ENCODE peak calls at places on chromosome 11, in four cellular contexts. V, R, Q and T are unnamed samples.
A peak's percentile ranks its signal among the peaks of the same experiment; 100 is the strongest.

GRCh38 chr11:75351541-75352416 is at the start of gene ARRB1:
- DNase-seq in V (peak; percentile 92), R (peak; percentile 93), Q (no peak), T (no peak)

GRCh38 chr11:77771135-77771534 is 49.4 kb downstream of the RSF1 start:
- DNase-seq in V (no peak), R (no peak), Q (no peak), T (no peak)

GRCh38 chr11:34960277-34960676 is 43.9 kb downstream of the PDHX start:
- DNase-seq in V (peak; percentile 33), R (no peak), Q (no peak), T (no peak)

GRCh38 chr11:106306942-106307341 is 229.5 kb downstream of the AASDHPPT start:
- DNase-seq in V (no peak), R (no peak), Q (no peak), T (no peak)

GRCh38 chr11:130448416-130449068 is at the start of gene ADAMTS15:
- DNase-seq in V (peak; percentile 81), R (no peak), Q (no peak), T (no peak)

GRCh38 chr11:85709983-85710382 is 24.0 kb upstream of the CCDC89 start:
- DNase-seq in V (no peak), R (no peak), Q (no peak), T (no peak)

GRCh38 chr11:16896716-16897115 is 117.5 kb downstream of the PLEKHA7 start:
- DNase-seq in V (no peak), R (no peak), Q (no peak), T (no peak)

GRCh38 chr11:109123811-109124787 is 297.9 kb upstream of the C11orf87 start:
- DNase-seq in V (no peak), R (no peak), Q (no peak), T (no peak)

GRCh38 chr11:12019337-12019736 is 10.9 kb upstream of the DKK3 start:
- DNase-seq in V (no peak), R (peak; percentile 30), Q (no peak), T (no peak)

GRCh38 chr11:69966583-69966835 is 111.6 kb upstream of the ANO1 start:
- DNase-seq in V (no peak), R (no peak), Q (no peak), T (no peak)

GRCh38 chr11:33701302-33701701 is 676 bp upstream of the C11orf91 start:
- DNase-seq in V (no peak), R (no peak), Q (no peak), T (no peak)

GRCh38 chr11:1388763-1389102 is 1.0 kb upstream of the BRSK2 start:
- DNase-seq in V (no peak), R (no peak), Q (no peak), T (no peak)

GRCh38 chr11:3231851-3232744 is at the start of gene MRGPRE:
- DNase-seq in V (peak; percentile 74), R (peak; percentile 85), Q (no peak), T (no peak)

GRCh38 chr11:30908272-30908671 is 322.1 kb upstream of the MPPED2 start:
- DNase-seq in V (no peak), R (no peak), Q (no peak), T (no peak)

GRCh38 chr11:33936745-33937612 is 45.1 kb upstream of the LMO2 start:
- DNase-seq in V (no peak), R (peak; percentile 95), Q (no peak), T (no peak)

GRCh38 chr11:102836290-102836875 is 7.0 kb downstream of the MMP3 start:
- DNase-seq in V (no peak), R (no peak), Q (no peak), T (no peak)

GRCh38 chr11:69962152-69962551 is 116.0 kb upstream of the ANO1 start:
- DNase-seq in V (no peak), R (peak; percentile 66), Q (no peak), T (no peak)

GRCh38 chr11:117878314-117878938 is 2.0 kb upstream of the FXYD6 start:
- DNase-seq in V (no peak), R (no peak), Q (no peak), T (no peak)

GRCh38 chr11:70082829-70083228 is 4.7 kb downstream of the ANO1 start:
- DNase-seq in V (no peak), R (peak; percentile 32), Q (no peak), T (no peak)

GRCh38 chr11:26048271-26048670 is 283.7 kb upstream of the ANO3 start:
- DNase-seq in V (no peak), R (no peak), Q (no peak), T (no peak)

GRCh38 chr11:125375146-125375545 is 120.9 kb downstream of the FEZ1 start:
- DNase-seq in V (no peak), R (no peak), Q (no peak), T (no peak)

GRCh38 chr11:21401496-21401895 is 732.1 kb downstream of the NELL1 start:
- DNase-seq in V (no peak), R (no peak), Q (no peak), T (no peak)

GRCh38 chr11:44623716-44624491 is 58.4 kb downstream of the CD82 start:
- DNase-seq in V (no peak), R (no peak), Q (no peak), T (peak; percentile 3)

GRCh38 chr11:18384157-18384641 is 10.2 kb upstream of the LDHA start:
- DNase-seq in V (peak; percentile 74), R (peak; percentile 69), Q (no peak), T (no peak)

GRCh38 chr11:8196749-8197148 is 27.9 kb upstream of the RIC3 start:
- DNase-seq in V (no peak), R (no peak), Q (no peak), T (no peak)

GRCh38 chr11:60786811-60787567 is 1.9 kb downstream of the MS4A10 start:
- DNase-seq in V (no peak), R (no peak), Q (no peak), T (no peak)
- TF ChIP-seq TAF1 in V (no peak), R (no peak), Q (no peak), T (no peak)

GRCh38 chr11:47766363-47767227 is 546 bp downstream of the FNBP4 start:
- DNase-seq in V (no peak), R (peak; percentile 72), Q (no peak), T (peak; percentile 30)

GRCh38 chr11:47773882-47774281 is 6.7 kb upstream of the FNBP4 start:
- DNase-seq in V (no peak), R (no peak), Q (no peak), T (no peak)

GRCh38 chr11:47765086-47765485 is 2.1 kb downstream of the FNBP4 start:
- DNase-seq in V (no peak), R (no peak), Q (no peak), T (no peak)

GRCh38 chr11:47768090-47768620 is 1.0 kb upstream of the FNBP4 start:
- DNase-seq in V (peak; percentile 72), R (peak; percentile 40), Q (no peak), T (no peak)
- TF ChIP-seq POLR2AphosphoS5 in V (peak; percentile 93), R (no peak), Q (no peak), T (peak; percentile 37)

GRCh38 chr11:88288560-88288959 is 49.0 kb downstream of the CTSC start:
- DNase-seq in V (no peak), R (no peak), Q (no peak), T (no peak)
- TF ChIP-seq TAF1 in V (no peak), R (no peak), Q (no peak), T (no peak)

DNA sequence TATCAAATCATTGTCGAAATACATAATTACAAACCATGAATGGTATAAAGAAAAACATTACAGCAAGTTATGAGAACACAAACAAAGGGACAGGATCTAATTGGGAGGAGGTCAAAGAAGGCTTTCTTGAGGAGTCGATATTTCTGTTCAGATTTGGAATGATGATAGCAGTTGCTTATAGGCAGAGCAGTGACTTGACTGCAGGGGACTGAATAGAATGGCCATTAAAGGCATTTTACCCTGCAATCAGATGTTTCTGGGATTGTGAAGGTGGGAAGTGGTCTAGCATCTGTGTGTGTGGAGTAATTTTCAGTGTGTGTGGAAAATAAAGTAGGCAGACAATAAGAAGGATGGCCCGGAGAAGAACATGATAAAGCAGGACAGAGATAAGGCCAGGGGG is 41.0 kb downstream of the BLID start:
- DNase-seq in V (no peak), R (no peak), Q (no peak), T (no peak)
- TF ChIP-seq POLR2AphosphoS5 in V (no peak), R (no peak), Q (no peak), T (no peak)

GRCh38 chr11:14454861-14455632 is 44.6 kb downstream of the COPB1 start:
- DNase-seq in V (peak; percentile 39), R (peak; percentile 10), Q (peak; percentile 8), T (no peak)
- TF ChIP-seq TAF1 in V (no peak), R (no peak), Q (no peak), T (no peak)

GRCh38 chr11:72005347-72006260 is 6.9 kb downstream of the IL18BP start:
- DNase-seq in V (no peak), R (no peak), Q (no peak), T (no peak)
- TF ChIP-seq POLR2AphosphoS5 in V (no peak), R (peak; percentile 10), Q (peak; percentile 5), T (peak; percentile 27)

GRCh38 chr11:111406589-111406988 is 27.5 kb upstream of the POU2AF1 start:
- DNase-seq in V (no peak), R (no peak), Q (no peak), T (no peak)

GRCh38 chr11:111403021-111403725 is 24.1 kb upstream of the POU2AF1 start:
- DNase-seq in V (no peak), R (no peak), Q (no peak), T (no peak)

GRCh38 chr11:111405551-111405950 is 26.5 kb upstream of the POU2AF1 start:
- DNase-seq in V (no peak), R (no peak), Q (no peak), T (no peak)

GRCh38 chr11:111407652-111408051 is 28.6 kb upstream of the POU2AF1 start:
- DNase-seq in V (no peak), R (no peak), Q (no peak), T (no peak)

GRCh38 chr11:111406091-111406490 is 27.0 kb upstream of the POU2AF1 start:
- DNase-seq in V (no peak), R (no peak), Q (no peak), T (no peak)
- TF ChIP-seq TAF1 in V (no peak), R (no peak), Q (no peak), T (no peak)